ENCODE peak calls at places on chromosomes 3 and 15, in five cellular contexts. I is HEK293T, Q is HS-27A, H is HCEC 1CT, P is ecto neural progenitor cell. W is an unnamed sample.

GRCh38 chr3:37147676-37148075 is 26.7 kb downstream of the LRRFIP2 start:
- DNase-seq in I (no peak), Q (no peak), H (no peak), P (no peak), W (no peak)

GRCh38 chr15:81809543-81809942 is 236.3 kb downstream of the MEX3B start:
- DNase-seq in I (peak), Q (peak), H (peak), P (no peak), W (peak)

GRCh38 chr15:59484399-59484798 is 46.4 kb downstream of the FAM81A start:
- DNase-seq in I (no peak), Q (no peak), H (no peak), P (no peak), W (no peak)

GRCh38 chr3:133208184-133208583 is 170.0 kb downstream of the TMEM108 start:
- DNase-seq in I (no peak), Q (no peak), H (no peak), P (no peak), W (no peak)

GRCh38 chr15:63089260-63090043 is 32.2 kb upstream of the LACTB start:
- DNase-seq in I (no peak), Q (peak), H (peak), P (no peak), W (peak)

GRCh38 chr15:38370079-38370478 is 83.8 kb upstream of the FAM98B start:
- DNase-seq in I (no peak), Q (no peak), H (no peak), P (no peak), W (no peak)

GRCh38 chr15:76310470-76311070 is 699 bp downstream of the ETFA start:
- DNase-seq in I (peak), Q (no peak), H (no peak), P (no peak), W (no peak)

GRCh38 chr15:75188499-75188898 is 13.2 kb upstream of the C15orf39 start:
- DNase-seq in I (no peak), Q (no peak), H (no peak), P (no peak), W (no peak)

GRCh38 chr3:188863999-188864406 is 307.8 kb upstream of the TPRG1 start:
- DNase-seq in I (no peak), Q (no peak), H (no peak), P (no peak), W (no peak)

W was measured in endothelial cell.